ENCODE peak calls at places on chromosomes 6 and 20, in five cellular contexts. One of them, this sample, is unnamed.

GRCh38 chr20:12270863-12271262 is 353.2 kb downstream of the BTBD3 start:
- DNase-seq in NCI-H1105 treated with DMSO at 0.1 percent for 48 hours: no peak
- DNase-seq in T1000: no peak
- DNase-seq in T-cell: no peak
- DNase-seq in right cardiac atrium: no peak
- DNase-seq in this sample: no peak

GRCh38 chr20:41290804-41291389 is 26.6 kb downstream of the ZHX3 start:
- DNase-seq in T1000: no peak
- DNase-seq in T-cell: no peak
- DNase-seq in right cardiac atrium: no peak
- DNase-seq in NCI-H1105 treated with DMSO at 0.1 percent for 48 hours: no peak
- DNase-seq in this sample: no peak

GRCh38 chr6:121652726-121653623 is 217.5 kb downstream of the GJA1 start:
- DNase-seq in T-cell: no peak
- DNase-seq in right cardiac atrium: no peak
- DNase-seq in T1000: no peak
- DNase-seq in NCI-H1105 treated with DMSO at 0.1 percent for 48 hours: no peak
- DNase-seq in this sample: no peak

GRCh38 chr6:147212618-147213017 is 8.4 kb downstream of the STXBP5 start:
- DNase-seq in right cardiac atrium: no peak
- DNase-seq in T1000: no peak
- DNase-seq in T-cell: no peak
- DNase-seq in NCI-H1105 treated with DMSO at 0.1 percent for 48 hours: no peak
- DNase-seq in this sample: no peak

GRCh38 chr6:134436281-134436815 is 118.4 kb upstream of the SGK1 start:
- DNase-seq in T-cell: no peak
- DNase-seq in T1000: peak; percentile 58
- DNase-seq in right cardiac atrium: no peak
- DNase-seq in NCI-H1105 treated with DMSO at 0.1 percent for 48 hours: no peak
- DNase-seq in this sample: peak; percentile 75

GRCh38 chr6:30005482-30005881 is 55.6 kb upstream of the POLR1H start:
- DNase-seq in right cardiac atrium: no peak
- DNase-seq in T1000: no peak
- DNase-seq in NCI-H1105 treated with DMSO at 0.1 percent for 48 hours: no peak
- DNase-seq in T-cell: no peak
- DNase-seq in this sample: no peak

GRCh38 chr20:56409521-56409920 is 2.5 kb upstream of the CASS4 start:
- DNase-seq in T1000: no peak
- DNase-seq in NCI-H1105 treated with DMSO at 0.1 percent for 48 hours: no peak
- DNase-seq in T-cell: no peak
- DNase-seq in right cardiac atrium: no peak
- DNase-seq in this sample: no peak

GRCh38 chr20:45325367-45325766 is 17.3 kb upstream of the MATN4 start:
- DNase-seq in right cardiac atrium: no peak
- DNase-seq in T-cell: no peak
- DNase-seq in T1000: no peak
- DNase-seq in NCI-H1105 treated with DMSO at 0.1 percent for 48 hours: no peak
- DNase-seq in this sample: no peak

GRCh38 chr20:62624325-62624690 is 18.0 kb upstream of the SLCO4A1 start:
- DNase-seq in NCI-H1105 treated with DMSO at 0.1 percent for 48 hours: no peak
- DNase-seq in right cardiac atrium: peak; percentile 65
- DNase-seq in T-cell: no peak
- DNase-seq in T1000: no peak
- DNase-seq in this sample: peak; percentile 58

GRCh38 chr6:14516947-14517346 is 399.4 kb downstream of the CD83 start:
- DNase-seq in T-cell: no peak
- DNase-seq in right cardiac atrium: no peak
- DNase-seq in T1000: no peak
- DNase-seq in NCI-H1105 treated with DMSO at 0.1 percent for 48 hours: no peak
- DNase-seq in this sample: no peak

GRCh38 chr6:133890941-133891813 is 2.3 kb downstream of the TCF21 start:
- DNase-seq in T1000: no peak
- DNase-seq in NCI-H1105 treated with DMSO at 0.1 percent for 48 hours: peak; percentile 71
- DNase-seq in T-cell: no peak
- DNase-seq in right cardiac atrium: peak; percentile 80
- DNase-seq in this sample: no peak

GRCh38 chr6:35357671-35358070 is 15.3 kb downstream of the PPARD start:
- DNase-seq in T1000: no peak
- DNase-seq in right cardiac atrium: peak; percentile 74
- DNase-seq in T-cell: no peak
- DNase-seq in NCI-H1105 treated with DMSO at 0.1 percent for 48 hours: no peak
- DNase-seq in this sample: no peak

GRCh38 chr20:3461191-3461874 is 9.5 kb upstream of the ATRN start:
- DNase-seq in right cardiac atrium: no peak
- DNase-seq in T-cell: no peak
- DNase-seq in T1000: no peak
- DNase-seq in NCI-H1105 treated with DMSO at 0.1 percent for 48 hours: no peak
- DNase-seq in this sample: no peak